ENCODE peak calls at places on chromosomes 1 and 21, in six cellular contexts. One of them, this sample, is unnamed.
A peak's percentile ranks its signal among the peaks of the same experiment; 100 is the strongest.

GRCh38 chr1:94079056-94079990 is 41.6 kb downstream of the ABCA4 start:
- DNase-seq in HCT116: no peak
- DNase-seq in uterus: no peak
- DNase-seq in lower leg skin: no peak
- DNase-seq in ovary: no peak
- DNase-seq in A549: peak; percentile 15
- DNase-seq in this sample: no peak

GRCh38 chr1:115911298-115911697 is 65.0 kb upstream of the SLC22A15 start:
- DNase-seq in HCT116: no peak
- DNase-seq in uterus: no peak
- DNase-seq in lower leg skin: no peak
- DNase-seq in ovary: no peak
- DNase-seq in A549: no peak
- DNase-seq in this sample: no peak

GRCh38 chr1:208235356-208235982 is 8.7 kb downstream of the PLXNA2 start:
- DNase-seq in HCT116: no peak
- DNase-seq in uterus: no peak
- DNase-seq in lower leg skin: no peak
- DNase-seq in ovary: no peak
- DNase-seq in A549: no peak
- DNase-seq in this sample: no peak

GRCh38 chr1:199020904-199021303 is 382.1 kb downstream of the PTPRC start:
- DNase-seq in HCT116: no peak
- DNase-seq in uterus: no peak
- DNase-seq in lower leg skin: no peak
- DNase-seq in ovary: no peak
- DNase-seq in A549: no peak
- DNase-seq in this sample: no peak

GRCh38 chr1:41611932-41612450 is 127.5 kb upstream of the EDN2 start:
- DNase-seq in HCT116: no peak
- DNase-seq in uterus: no peak
- DNase-seq in lower leg skin: no peak
- DNase-seq in ovary: no peak
- DNase-seq in A549: no peak
- DNase-seq in this sample: no peak

GRCh38 chr1:70764747-70765146 is 282.9 kb downstream of the PTGER3 start:
- DNase-seq in HCT116: no peak
- DNase-seq in uterus: no peak
- DNase-seq in lower leg skin: no peak
- DNase-seq in ovary: no peak
- DNase-seq in A549: no peak
- DNase-seq in this sample: no peak

GRCh38 chr1:150464422-150464826 is 22.8 kb upstream of the TARS2 start:
- DNase-seq in HCT116: peak; percentile 41
- DNase-seq in uterus: peak; percentile 34
- DNase-seq in lower leg skin: no peak
- DNase-seq in ovary: peak; percentile 55
- DNase-seq in A549: peak; percentile 72
- DNase-seq in this sample: peak; percentile 87

GRCh38 chr21:32131960-32132359 is 146.9 kb downstream of the MIS18A start:
- DNase-seq in HCT116: no peak
- DNase-seq in uterus: no peak
- DNase-seq in lower leg skin: no peak
- DNase-seq in ovary: no peak
- DNase-seq in A549: peak; percentile 47
- DNase-seq in this sample: peak; percentile 40

GRCh38 chr1:12127206-12127810 is 39.5 kb upstream of the TNFRSF1B start:
- DNase-seq in HCT116: no peak
- DNase-seq in uterus: no peak
- DNase-seq in lower leg skin: no peak
- DNase-seq in ovary: no peak
- DNase-seq in A549: no peak
- DNase-seq in this sample: no peak

GRCh38 chr1:13643017-13643416 is 57.0 kb upstream of the PRDM2 start:
- DNase-seq in HCT116: no peak
- DNase-seq in uterus: no peak
- DNase-seq in lower leg skin: no peak
- DNase-seq in ovary: no peak
- DNase-seq in A549: no peak
- DNase-seq in this sample: no peak

GRCh38 chr1:77263708-77264107 is 18.1 kb upstream of the AK5 start:
- DNase-seq in HCT116: no peak
- DNase-seq in uterus: no peak
- DNase-seq in lower leg skin: no peak
- DNase-seq in ovary: no peak
- DNase-seq in A549: peak; percentile 2
- DNase-seq in this sample: no peak

GRCh38 chr1:204151562-204152309 is at the start of gene ETNK2:
- DNase-seq in HCT116: no peak
- DNase-seq in uterus: peak; percentile 85
- DNase-seq in lower leg skin: no peak
- DNase-seq in ovary: peak; percentile 89
- DNase-seq in A549: peak; percentile 33
- DNase-seq in this sample: no peak

GRCh38 chr1:228381336-228381735 is 25.3 kb downstream of the TRIM11 start:
- DNase-seq in HCT116: no peak
- DNase-seq in uterus: no peak
- DNase-seq in lower leg skin: no peak
- DNase-seq in ovary: no peak
- DNase-seq in A549: no peak
- DNase-seq in this sample: no peak

GRCh38 chr1:150549496-150550221 is 451 bp downstream of the ADAMTSL4 start:
- DNase-seq in HCT116: no peak
- DNase-seq in uterus: peak; percentile 63
- DNase-seq in lower leg skin: no peak
- DNase-seq in ovary: peak; percentile 65
- DNase-seq in A549: no peak
- DNase-seq in this sample: peak; percentile 46

GRCh38 chr1:79617777-79618176 is 611.2 kb upstream of the ADGRL4 start:
- DNase-seq in HCT116: no peak
- DNase-seq in uterus: no peak
- DNase-seq in lower leg skin: no peak
- DNase-seq in ovary: no peak
- DNase-seq in A549: no peak
- DNase-seq in this sample: no peak

GRCh38 chr1:186474208-186474607 is 13.3 kb upstream of the PDC start:
- DNase-seq in HCT116: no peak
- DNase-seq in uterus: no peak
- DNase-seq in lower leg skin: no peak
- DNase-seq in ovary: no peak
- DNase-seq in A549: peak; percentile 12
- DNase-seq in this sample: no peak

GRCh38 chr1:31654171-31654776 is 9.6 kb upstream of the PEF1 start:
- DNase-seq in HCT116: no peak
- DNase-seq in uterus: no peak
- DNase-seq in lower leg skin: no peak
- DNase-seq in ovary: no peak
- DNase-seq in A549: no peak
- DNase-seq in this sample: no peak

GRCh38 chr21:25396135-25396711 is 211.1 kb downstream of the MRPL39 start:
- DNase-seq in HCT116: no peak
- DNase-seq in uterus: no peak
- DNase-seq in lower leg skin: no peak
- DNase-seq in ovary: no peak
- DNase-seq in A549: no peak
- DNase-seq in this sample: no peak

GRCh38 chr1:70353038-70353437 is 1.5 kb downstream of the ANKRD13C start:
- DNase-seq in HCT116: no peak
- DNase-seq in uterus: no peak
- DNase-seq in lower leg skin: no peak
- DNase-seq in ovary: no peak
- DNase-seq in A549: no peak
- DNase-seq in this sample: no peak

GRCh38 chr21:43659136-43660000 is at the start of the genes HSF2BP and RRP1B:
- DNase-seq in HCT116: peak; percentile 41
- DNase-seq in uterus: peak; percentile 81
- DNase-seq in lower leg skin: no peak
- DNase-seq in ovary: peak; percentile 83
- DNase-seq in A549: peak; percentile 82
- DNase-seq in this sample: peak; percentile 94
- TF ChIP-seq POLR2A in HCT116: peak; percentile 86
- TF ChIP-seq POLR2A in uterus: peak; percentile 47
- TF ChIP-seq POLR2A in lower leg skin: no peak
- TF ChIP-seq POLR2A in ovary: peak; percentile 64
- TF ChIP-seq POLR2A in A549: peak; percentile 81
- TF ChIP-seq POLR2A in this sample: peak; percentile 78

GRCh38 chr1:156117414-156118174 is 3.1 kb downstream of the LMNA start:
- DNase-seq in HCT116: no peak
- DNase-seq in uterus: no peak
- DNase-seq in lower leg skin: no peak
- DNase-seq in ovary: peak; percentile 25
- DNase-seq in A549: no peak
- DNase-seq in this sample: no peak

GRCh38 chr1:156120318-156120717 is 5.8 kb downstream of the LMNA start:
- DNase-seq in HCT116: no peak
- DNase-seq in uterus: no peak
- DNase-seq in lower leg skin: no peak
- DNase-seq in ovary: no peak
- DNase-seq in A549: no peak
- DNase-seq in this sample: no peak

GRCh38 chr1:156118175-156118868 is 3.8 kb downstream of the LMNA start:
- DNase-seq in HCT116: no peak
- DNase-seq in uterus: no peak
- DNase-seq in lower leg skin: no peak
- DNase-seq in ovary: peak; percentile 39
- DNase-seq in A549: no peak
- DNase-seq in this sample: no peak

GRCh38 chr1:156121441-156121840 is 6.9 kb downstream of the LMNA start:
- DNase-seq in HCT116: no peak
- DNase-seq in uterus: no peak
- DNase-seq in lower leg skin: no peak
- DNase-seq in ovary: no peak
- DNase-seq in A549: no peak
- DNase-seq in this sample: no peak

GRCh38 chr1:156119503-156120209 is 5.1 kb downstream of the LMNA start:
- DNase-seq in HCT116: no peak
- DNase-seq in uterus: peak; percentile 63
- DNase-seq in lower leg skin: no peak
- DNase-seq in ovary: peak; percentile 40
- DNase-seq in A549: no peak
- DNase-seq in this sample: peak; percentile 74
- TF ChIP-seq POLR2A in HCT116: no peak
- TF ChIP-seq POLR2A in uterus: no peak
- TF ChIP-seq POLR2A in lower leg skin: no peak
- TF ChIP-seq POLR2A in ovary: no peak
- TF ChIP-seq POLR2A in A549: no peak
- TF ChIP-seq POLR2A in this sample: no peak

DNA sequence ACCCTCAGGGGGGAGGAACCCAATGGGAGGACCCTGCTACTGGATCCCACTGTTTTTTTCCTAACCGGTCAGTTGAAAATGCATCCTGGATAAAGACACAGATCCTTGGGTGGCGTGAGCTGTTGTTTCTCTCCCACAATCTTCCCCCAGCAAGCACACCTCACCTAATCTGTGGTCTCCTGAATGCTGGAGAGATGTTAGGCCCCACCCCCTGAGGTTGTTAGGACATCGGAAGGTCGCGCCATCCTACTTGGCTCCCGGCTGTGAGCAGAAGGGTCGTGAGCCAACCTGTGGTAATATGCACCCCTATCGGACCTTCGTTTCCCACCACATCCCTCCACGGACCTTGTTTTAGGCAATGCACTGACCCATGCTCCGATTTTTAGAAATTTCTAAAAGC is 89.9 kb upstream of the IPO9 start:
- DNase-seq in HCT116: no peak
- DNase-seq in uterus: no peak
- DNase-seq in lower leg skin: no peak
- DNase-seq in ovary: no peak
- DNase-seq in A549: no peak
- DNase-seq in this sample: no peak
- TF ChIP-seq POLR2A in HCT116: no peak
- TF ChIP-seq POLR2A in uterus: no peak
- TF ChIP-seq POLR2A in lower leg skin: no peak
- TF ChIP-seq POLR2A in ovary: no peak
- TF ChIP-seq POLR2A in A549: no peak
- TF ChIP-seq POLR2A in this sample: no peak

DNA sequence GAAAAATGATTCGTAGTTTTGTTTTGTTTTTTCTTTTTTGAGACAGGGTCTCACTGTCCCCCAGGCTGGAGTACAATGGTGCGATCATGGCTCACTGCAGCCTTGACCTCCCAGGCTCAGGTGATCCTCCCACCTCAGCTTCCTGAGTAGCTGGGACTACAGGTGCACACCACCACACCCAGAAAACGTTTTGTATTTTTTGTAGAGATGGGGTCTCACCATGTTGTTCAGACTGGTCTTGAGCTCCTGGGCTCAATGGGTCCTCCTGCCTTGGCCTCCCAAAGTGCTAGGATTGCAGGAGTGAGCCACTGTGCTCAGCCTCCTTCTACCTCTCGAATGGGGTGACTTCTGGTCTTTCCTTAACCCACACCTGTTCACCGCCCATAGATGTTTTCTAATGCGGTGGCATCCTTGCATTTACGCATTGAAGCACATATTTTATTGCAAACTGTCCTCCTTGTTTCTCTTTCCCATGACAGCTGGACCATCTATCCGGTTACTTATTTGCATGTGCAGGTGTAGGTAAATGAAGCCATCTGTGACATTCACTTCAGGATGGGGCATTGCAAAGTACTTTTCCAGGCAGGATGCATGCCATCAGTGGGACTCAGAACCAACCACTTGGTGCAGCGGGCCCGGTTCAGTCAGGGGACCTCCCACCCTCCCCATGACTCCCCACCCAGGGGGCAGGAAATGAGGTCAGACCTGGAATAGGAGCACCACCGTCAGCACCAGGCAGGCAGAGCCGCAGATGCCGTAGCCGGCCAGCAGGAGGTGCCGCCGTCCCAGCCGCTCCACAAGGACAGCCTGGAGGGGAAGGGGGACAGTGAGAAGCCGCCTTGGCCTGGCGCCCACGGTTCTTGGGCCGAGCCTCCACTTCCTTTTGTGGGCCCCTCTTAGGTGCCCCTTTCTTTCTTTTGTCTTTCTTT is 16.5 kb downstream of the SLC2A7 start:
- DNase-seq in HCT116: no peak
- DNase-seq in uterus: no peak
- DNase-seq in lower leg skin: no peak
- DNase-seq in ovary: peak; percentile 41
- DNase-seq in A549: peak; percentile 30
- DNase-seq in this sample: peak; percentile 11
- TF ChIP-seq POLR2A in HCT116: peak; percentile 100
- TF ChIP-seq POLR2A in uterus: no peak
- TF ChIP-seq POLR2A in lower leg skin: no peak
- TF ChIP-seq POLR2A in ovary: no peak
- TF ChIP-seq POLR2A in A549: no peak
- TF ChIP-seq POLR2A in this sample: no peak

This sample was measured in erythroblast.